ENCODE peak calls at places on chromosomes 1 and 21, in five cellular contexts. One of them, this sample, is unnamed.

GRCh38 chr1:217953922-217954321 is 322.8 kb downstream of the SPATA17 start:
- DNase-seq in tibial nerve: no peak
- DNase-seq in LoVo: peak
- DNase-seq in choroid plexus epithelial cell: no peak
- DNase-seq in nucleus accumbens: peak
- DNase-seq in this sample: no peak

GRCh38 chr1:74057719-74058118 is 140.3 kb downstream of the LRRIQ3 start:
- DNase-seq in tibial nerve: no peak
- DNase-seq in choroid plexus epithelial cell: no peak
- DNase-seq in nucleus accumbens: no peak
- DNase-seq in LoVo: no peak
- DNase-seq in this sample: no peak

GRCh38 chr1:226984521-226985238 is 44.6 kb downstream of the COQ8A start:
- DNase-seq in LoVo: no peak
- DNase-seq in tibial nerve: no peak
- DNase-seq in nucleus accumbens: no peak
- DNase-seq in choroid plexus epithelial cell: no peak
- DNase-seq in this sample: peak

GRCh38 chr1:78291443-78291842 is 199.3 kb upstream of the PTGFR start:
- DNase-seq in tibial nerve: no peak
- DNase-seq in LoVo: no peak
- DNase-seq in choroid plexus epithelial cell: no peak
- DNase-seq in nucleus accumbens: no peak
- DNase-seq in this sample: no peak

GRCh38 chr1:73674945-73675561 is 522.9 kb downstream of the LRRIQ3 start:
- DNase-seq in tibial nerve: no peak
- DNase-seq in nucleus accumbens: no peak
- DNase-seq in LoVo: peak
- DNase-seq in choroid plexus epithelial cell: peak
- DNase-seq in this sample: peak

GRCh38 chr1:162530318-162530984 is 31.1 kb upstream of the UAP1 start:
- DNase-seq in choroid plexus epithelial cell: no peak
- DNase-seq in tibial nerve: no peak
- DNase-seq in nucleus accumbens: no peak
- DNase-seq in LoVo: no peak
- DNase-seq in this sample: no peak

GRCh38 chr1:97983132-97983531 is 62.3 kb upstream of the DPYD start:
- DNase-seq in LoVo: no peak
- DNase-seq in tibial nerve: no peak
- DNase-seq in choroid plexus epithelial cell: no peak
- DNase-seq in nucleus accumbens: no peak
- DNase-seq in this sample: no peak

GRCh38 chr1:63450416-63450815 is 72.6 kb downstream of the ITGB3BP start:
- DNase-seq in LoVo: no peak
- DNase-seq in tibial nerve: no peak
- DNase-seq in nucleus accumbens: no peak
- DNase-seq in choroid plexus epithelial cell: no peak
- DNase-seq in this sample: no peak

GRCh38 chr1:169943963-169944526 is 50.3 kb upstream of the SCYL3 start:
- DNase-seq in choroid plexus epithelial cell: no peak
- DNase-seq in LoVo: no peak
- DNase-seq in tibial nerve: no peak
- DNase-seq in nucleus accumbens: no peak
- DNase-seq in this sample: no peak

GRCh38 chr1:174743654-174744561 is 255.8 kb upstream of the CACYBP start:
- DNase-seq in LoVo: peak
- DNase-seq in tibial nerve: no peak
- DNase-seq in choroid plexus epithelial cell: peak
- DNase-seq in nucleus accumbens: no peak
- DNase-seq in this sample: peak

GRCh38 chr1:59691261-59691660 is 123.5 kb upstream of the HOOK1 start:
- DNase-seq in tibial nerve: peak
- DNase-seq in choroid plexus epithelial cell: peak
- DNase-seq in LoVo: no peak
- DNase-seq in nucleus accumbens: no peak
- DNase-seq in this sample: no peak

GRCh38 chr1:20440785-20441200 is 45.2 kb downstream of the CAMK2N1 start:
- DNase-seq in nucleus accumbens: peak
- DNase-seq in tibial nerve: no peak
- DNase-seq in choroid plexus epithelial cell: peak
- DNase-seq in LoVo: peak
- DNase-seq in this sample: peak

GRCh38 chr21:27219068-27219467 is 252.2 kb upstream of the ADAMTS5 start:
- DNase-seq in nucleus accumbens: no peak
- DNase-seq in LoVo: no peak
- DNase-seq in tibial nerve: no peak
- DNase-seq in choroid plexus epithelial cell: peak
- DNase-seq in this sample: no peak

GRCh38 chr1:32345289-32345827 is 9.3 kb upstream of the MARCKSL1 start:
- DNase-seq in nucleus accumbens: no peak
- DNase-seq in LoVo: no peak
- DNase-seq in tibial nerve: no peak
- DNase-seq in choroid plexus epithelial cell: peak
- DNase-seq in this sample: no peak

GRCh38 chr1:21781971-21782867 is 730 bp downstream of the USP48 start:
- DNase-seq in nucleus accumbens: peak
- DNase-seq in tibial nerve: no peak
- DNase-seq in LoVo: peak
- DNase-seq in choroid plexus epithelial cell: peak
- DNase-seq in this sample: peak

GRCh38 chr1:205430631-205431305 is 8.9 kb upstream of the LEMD1 start:
- DNase-seq in LoVo: peak
- DNase-seq in tibial nerve: no peak
- DNase-seq in nucleus accumbens: peak
- DNase-seq in choroid plexus epithelial cell: peak
- DNase-seq in this sample: peak

GRCh38 chr1:179327679-179328078 is 34.1 kb downstream of the SOAT1 start:
- DNase-seq in choroid plexus epithelial cell: peak
- DNase-seq in tibial nerve: no peak
- DNase-seq in nucleus accumbens: no peak
- DNase-seq in LoVo: no peak
- DNase-seq in this sample: no peak

GRCh38 chr21:29601072-29601471 is 302.4 kb downstream of the BACH1 start:
- DNase-seq in LoVo: no peak
- DNase-seq in nucleus accumbens: no peak
- DNase-seq in choroid plexus epithelial cell: no peak
- DNase-seq in tibial nerve: no peak
- DNase-seq in this sample: no peak

GRCh38 chr1:235511470-235512240 is 7.4 kb upstream of the B3GALNT2 start:
- DNase-seq in choroid plexus epithelial cell: peak
- DNase-seq in LoVo: no peak
- DNase-seq in nucleus accumbens: no peak
- DNase-seq in tibial nerve: no peak
- DNase-seq in this sample: peak

GRCh38 chr1:239909894-239910293 is 181.8 kb upstream of the FMN2 start:
- DNase-seq in tibial nerve: no peak
- DNase-seq in choroid plexus epithelial cell: peak
- DNase-seq in nucleus accumbens: no peak
- DNase-seq in LoVo: no peak
- DNase-seq in this sample: no peak

GRCh38 chr21:38477241-38477640 is 21.0 kb downstream of the ERG start:
- DNase-seq in LoVo: no peak
- DNase-seq in choroid plexus epithelial cell: no peak
- DNase-seq in nucleus accumbens: no peak
- DNase-seq in tibial nerve: no peak
- DNase-seq in this sample: no peak

GRCh38 chr1:56025942-56026341 is 553.4 kb downstream of the PLPP3 start:
- DNase-seq in nucleus accumbens: no peak
- DNase-seq in tibial nerve: no peak
- DNase-seq in LoVo: no peak
- DNase-seq in choroid plexus epithelial cell: peak
- DNase-seq in this sample: no peak

GRCh38 chr1:64744492-64745180 is at the start of gene RAVER2:
- DNase-seq in nucleus accumbens: peak
- DNase-seq in LoVo: peak
- DNase-seq in tibial nerve: no peak
- DNase-seq in choroid plexus epithelial cell: peak
- DNase-seq in this sample: peak

GRCh38 chr1:100358210-100358609 is 5.9 kb downstream of the CDC14A start:
- DNase-seq in tibial nerve: no peak
- DNase-seq in LoVo: no peak
- DNase-seq in nucleus accumbens: no peak
- DNase-seq in choroid plexus epithelial cell: peak
- DNase-seq in this sample: no peak

GRCh38 chr1:150221552-150221951 is 14.4 kb downstream of the ANP32E start:
- DNase-seq in nucleus accumbens: no peak
- DNase-seq in LoVo: no peak
- DNase-seq in tibial nerve: no peak
- DNase-seq in choroid plexus epithelial cell: peak
- DNase-seq in this sample: no peak

GRCh38 chr1:225572422-225572821 is 80.5 kb downstream of the ENAH start:
- DNase-seq in LoVo: no peak
- DNase-seq in nucleus accumbens: no peak
- DNase-seq in choroid plexus epithelial cell: peak
- DNase-seq in tibial nerve: no peak
- DNase-seq in this sample: no peak

GRCh38 chr1:16180291-16180824 is 24.5 kb upstream of the EPHA2 start:
- DNase-seq in nucleus accumbens: no peak
- DNase-seq in tibial nerve: no peak
- DNase-seq in LoVo: no peak
- DNase-seq in choroid plexus epithelial cell: peak
- DNase-seq in this sample: no peak

GRCh38 chr1:6584126-6585080 is 4.6 kb downstream of the ZBTB48 start:
- DNase-seq in LoVo: no peak
- DNase-seq in nucleus accumbens: no peak
- DNase-seq in tibial nerve: no peak
- DNase-seq in choroid plexus epithelial cell: no peak
- DNase-seq in this sample: no peak

GRCh38 chr1:203871114-203871875 is 9.9 kb downstream of the SNRPE start:
- DNase-seq in tibial nerve: no peak
- DNase-seq in choroid plexus epithelial cell: peak
- DNase-seq in nucleus accumbens: peak
- DNase-seq in LoVo: peak
- DNase-seq in this sample: peak

GRCh38 chr1:29055160-29055559 is 68.5 kb downstream of the TMEM200B start:
- DNase-seq in tibial nerve: no peak
- DNase-seq in LoVo: no peak
- DNase-seq in nucleus accumbens: no peak
- DNase-seq in choroid plexus epithelial cell: peak
- DNase-seq in this sample: no peak

GRCh38 chr1:156993426-156994147 is 52.0 kb downstream of the ARHGEF11 start:
- DNase-seq in tibial nerve: no peak
- DNase-seq in nucleus accumbens: no peak
- DNase-seq in choroid plexus epithelial cell: no peak
- DNase-seq in LoVo: no peak
- DNase-seq in this sample: no peak

GRCh38 chr21:27572681-27573080 is 605.8 kb upstream of the ADAMTS5 start:
- DNase-seq in LoVo: no peak
- DNase-seq in nucleus accumbens: no peak
- DNase-seq in tibial nerve: no peak
- DNase-seq in choroid plexus epithelial cell: peak
- DNase-seq in this sample: no peak

GRCh38 chr1:22534951-22535350 is 28.3 kb upstream of the EPHA8 start:
- DNase-seq in tibial nerve: no peak
- DNase-seq in nucleus accumbens: no peak
- DNase-seq in LoVo: no peak
- DNase-seq in choroid plexus epithelial cell: no peak
- DNase-seq in this sample: no peak

GRCh38 chr1:231272880-231273279 is 31.9 kb downstream of the GNPAT start:
- DNase-seq in choroid plexus epithelial cell: peak
- DNase-seq in LoVo: no peak
- DNase-seq in tibial nerve: no peak
- DNase-seq in nucleus accumbens: no peak
- DNase-seq in this sample: no peak

GRCh38 chr1:61170328-61171238 is 88.2 kb downstream of the NFIA start:
- DNase-seq in choroid plexus epithelial cell: peak
- DNase-seq in nucleus accumbens: no peak
- DNase-seq in tibial nerve: no peak
- DNase-seq in LoVo: no peak
- DNase-seq in this sample: no peak

GRCh38 chr1:3067301-3067670 is 1.7 kb upstream of the PRDM16 start:
- DNase-seq in choroid plexus epithelial cell: no peak
- DNase-seq in nucleus accumbens: no peak
- DNase-seq in LoVo: no peak
- DNase-seq in tibial nerve: no peak
- DNase-seq in this sample: no peak